ENCODE peak calls at places on chromosomes 16 and 17, in six cellular contexts. U, V, T, N, Z and X are unnamed samples.

GRCh38 chr17:9330140-9330902 is 245.3 kb downstream of the STX8 start:
- DNase-seq in U (no peak), V (no peak), T (no peak), N (no peak), Z (no peak), X (no peak)

GRCh38 chr16:85659805-85660511 is 28.8 kb downstream of the GINS2 start:
- DNase-seq in U (peak; percentile 27), V (peak; percentile 34), T (peak; percentile 88), N (peak; percentile 13), Z (peak; percentile 64), X (peak; percentile 52)

GRCh38 chr16:58019866-58020538 is 5.6 kb upstream of the MMP15 start:
- DNase-seq in U (no peak), V (no peak), T (no peak), N (no peak), Z (no peak), X (no peak)

GRCh38 chr16:89150981-89151380 is 20.6 kb upstream of the CDH15 start:
- DNase-seq in U (no peak), V (no peak), T (no peak), N (no peak), Z (no peak), X (no peak)

GRCh38 chr17:72556944-72557826 is 436.4 kb downstream of the SOX9 start:
- DNase-seq in U (peak; percentile 69), V (peak; percentile 83), T (peak; percentile 74), N (peak; percentile 66), Z (peak; percentile 71), X (peak; percentile 33)

GRCh38 chr17:6914711-6915110 is 81.1 kb upstream of the ALOX12 start:
- DNase-seq in U (no peak), V (no peak), T (no peak), N (no peak), Z (no peak), X (no peak)

GRCh38 chr17:7864995-7865650 is 7.3 kb downstream of the CYB5D1 start:
- DNase-seq in U (no peak), V (no peak), T (no peak), N (no peak), Z (no peak), X (no peak)

GRCh38 chr16:85965125-85965524 is 66.2 kb downstream of the IRF8 start:
- DNase-seq in U (no peak), V (no peak), T (no peak), N (no peak), Z (no peak), X (no peak)

GRCh38 chr17:62998665-62999393 is 32.8 kb downstream of the TANC2 start:
- DNase-seq in U (no peak), V (no peak), T (no peak), N (no peak), Z (no peak), X (no peak)

GRCh38 chr17:10135539-10136257 is 62.7 kb downstream of the GAS7 start:
- DNase-seq in U (peak; percentile 76), V (no peak), T (no peak), N (no peak), Z (peak; percentile 55), X (no peak)

GRCh38 chr17:66995944-66996343 is 31.4 kb downstream of the CACNG4 start:
- DNase-seq in U (no peak), V (no peak), T (no peak), N (no peak), Z (no peak), X (no peak)

GRCh38 chr17:35146214-35146833 is 1.3 kb upstream of the UNC45B start:
- DNase-seq in U (no peak), V (no peak), T (no peak), N (no peak), Z (no peak), X (no peak)

GRCh38 chr17:65633146-65633881 is 71.9 kb upstream of the AXIN2 start:
- DNase-seq in U (no peak), V (no peak), T (no peak), N (no peak), Z (no peak), X (no peak)

GRCh38 chr17:49388290-49388640 is 26.2 kb upstream of the ZNF652 start:
- DNase-seq in U (no peak), V (no peak), T (no peak), N (peak; percentile 87), Z (no peak), X (peak; percentile 38)

GRCh38 chr16:19068237-19068815 is 912 bp downstream of the COQ7 start:
- DNase-seq in U (no peak), V (no peak), T (no peak), N (no peak), Z (no peak), X (no peak)

GRCh38 chr17:28955408-28955807 is 4.1 kb upstream of the PHF12 start:
- DNase-seq in U (no peak), V (no peak), T (no peak), N (no peak), Z (no peak), X (no peak)

GRCh38 chr17:66494023-66494803 is 191.8 kb downstream of the PRKCA start:
- DNase-seq in U (no peak), V (peak; percentile 61), T (no peak), N (no peak), Z (peak; percentile 85), X (no peak)

GRCh38 chr17:47632991-47633390 is 16.7 kb upstream of the KPNB1 start:
- DNase-seq in U (no peak), V (no peak), T (no peak), N (no peak), Z (no peak), X (no peak)

GRCh38 chr16:1152123-1152638 is 725 bp upstream of the CACNA1H start:
- DNase-seq in U (no peak), V (no peak), T (no peak), N (no peak), Z (no peak), X (peak; percentile 27)

GRCh38 chr17:66720567-66720966 is 114.3 kb upstream of the CACNG5 start:
- DNase-seq in U (no peak), V (no peak), T (no peak), N (no peak), Z (no peak), X (no peak)

GRCh38 chr16:30434852-30435251 is 5.0 kb upstream of the DCTPP1 start:
- DNase-seq in U (no peak), V (no peak), T (no peak), N (no peak), Z (no peak), X (no peak)

GRCh38 chr16:64250866-64251265 is 871.0 kb downstream of the CDH11 start:
- DNase-seq in U (no peak), V (no peak), T (no peak), N (no peak), Z (peak; percentile 17), X (no peak)

GRCh38 chr16:64254443-64255367 is 867.2 kb downstream of the CDH11 start:
- DNase-seq in U (no peak), V (no peak), T (no peak), N (no peak), Z (no peak), X (no peak)

GRCh38 chr16:64253114-64253513 is 868.7 kb downstream of the CDH11 start:
- DNase-seq in U (no peak), V (no peak), T (no peak), N (no peak), Z (no peak), X (no peak)

GRCh38 chr16:64253525-64253924 is 868.3 kb downstream of the CDH11 start:
- DNase-seq in U (no peak), V (no peak), T (no peak), N (no peak), Z (no peak), X (no peak)

DNA sequence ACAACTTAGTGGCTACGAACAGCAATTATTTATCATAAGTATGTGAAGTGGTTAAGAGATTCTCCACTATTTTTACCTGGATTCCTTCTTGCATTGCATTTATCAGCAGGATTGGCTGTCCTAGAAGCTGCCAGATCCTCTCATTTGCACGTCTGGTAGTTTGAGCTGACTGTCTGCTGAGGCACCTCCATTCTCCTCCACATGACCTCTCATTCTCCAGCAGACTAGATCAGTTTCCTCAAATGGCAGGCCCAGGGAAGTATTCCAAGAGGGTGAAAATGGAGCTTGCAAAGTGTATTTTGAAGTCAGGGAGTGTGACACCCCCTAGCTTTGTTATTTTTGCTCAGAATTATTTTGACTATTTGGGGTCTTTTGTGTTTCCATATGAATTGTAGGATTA is 870.1 kb downstream of the CDH11 start:
- DNase-seq in U (no peak), V (no peak), T (no peak), N (no peak), Z (no peak), X (no peak)
- H3K9me3 ChIP-seq in U (no peaks in the 10 kb centered on the region), V (peaks cover 4% of the 10 kb centered on the region), T (no peaks in the 10 kb centered on the region), N (no peaks in the 10 kb centered on the region), Z (no peaks in the 10 kb centered on the region), X (no peaks in the 10 kb centered on the region)

GRCh38 chr17:33927732-33928133 is 327.4 kb upstream of the CCL2 start:
- DNase-seq in U (no peak), V (no peak), T (no peak), N (peak; percentile 9), Z (peak; percentile 6), X (no peak)
- TF ChIP-seq CTCF in U (no peak), V (no peak), T (no peak), N (peak; percentile 48), Z (no peak), X (no peak)

GRCh38 chr16:31916056-31916488 is 42.5 kb downstream of the ZNF267 start:
- DNase-seq in U (no peak), V (no peak), T (no peak), N (no peak), Z (no peak), X (no peak)
- H3K9me3 ChIP-seq in U (peaks cover 98% of the 10 kb centered on the region), V (peaks cover 69% of the 10 kb centered on the region), T (peaks cover 99% of the 10 kb centered on the region), N (peaks cover 4% of the 10 kb centered on the region), Z (peaks cover 33% of the 10 kb centered on the region), X (peaks cover 76% of the 10 kb centered on the region)

DNA sequence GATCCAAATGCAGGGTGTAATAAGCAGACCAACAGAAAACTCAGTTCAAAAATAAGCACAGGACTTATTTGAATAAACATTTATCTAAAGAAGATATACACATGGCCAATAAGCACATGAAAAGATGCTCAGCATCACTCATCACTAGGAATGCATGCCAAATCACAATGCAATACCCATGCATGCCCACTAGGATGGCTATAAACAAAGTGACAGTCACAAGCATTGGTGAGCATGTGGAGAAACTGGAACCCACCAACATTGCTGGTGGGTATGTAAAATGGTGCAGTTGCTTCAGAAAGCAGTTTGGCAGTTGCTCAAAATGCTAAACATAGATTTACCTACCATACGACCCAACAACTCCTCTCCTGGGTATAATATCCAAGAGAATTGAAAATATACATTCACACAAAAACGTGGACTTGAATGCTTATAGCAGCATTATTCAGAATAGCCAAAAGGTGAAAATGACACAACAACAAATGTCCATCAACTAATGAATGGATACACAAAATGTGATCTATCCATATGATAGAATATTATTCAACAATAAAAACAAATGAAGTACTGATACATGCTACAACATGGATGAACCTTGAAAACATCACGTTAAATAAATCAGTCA is 20.1 kb downstream of the UBE2O start:
- DNase-seq in U (no peak), V (peak; percentile 28), T (no peak), N (no peak), Z (no peak), X (no peak)
- TF ChIP-seq CTCF in U (no peak), V (peak; percentile 76), T (no peak), N (peak; percentile 51), Z (peak; percentile 40), X (peak; percentile 53)

GRCh38 chr16:31893824-31894223 is 20.2 kb downstream of the ZNF267 start:
- DNase-seq in U (no peak), V (no peak), T (no peak), N (no peak), Z (no peak), X (no peak)
- H3K9me3 ChIP-seq in U (peaks cover 22% of the 10 kb centered on the region), V (peaks cover 39% of the 10 kb centered on the region), T (peaks cover 21% of the 10 kb centered on the region), N (no peaks in the 10 kb centered on the region), Z (no peaks in the 10 kb centered on the region), X (peaks cover 7% of the 10 kb centered on the region)

GRCh38 chr17:54968259-54968953 is at the start of the genes COX11 and STXBP4:
- DNase-seq in U (peak; percentile 89), V (peak; percentile 98), T (peak; percentile 93), N (peak; percentile 98), Z (peak; percentile 98), X (peak; percentile 85)
- TF ChIP-seq CTCF in U (peak; percentile 55), V (peak; percentile 64), T (no peak), N (peak; percentile 54), Z (no peak), X (no peak)